ENCODE peak calls at places on chromosomes 13 and 19, in four cellular contexts. I is IMR-90, O is H1, U is H9. E is an unnamed sample. For H3K79me1, the result is how much of the 10 kb centered on the place peaks cover.

GRCh38 chr13:50419896-50420295 is 404.7 kb downstream of the KCNRG start:
- DNase-seq in I (no peak), O (no peak), U (no peak), E (no peak)

GRCh38 chr13:40613192-40613818 is 53.1 kb downstream of the FOXO1 start:
- DNase-seq in U (no peak), O (no peak), I (no peak), E (no peak)

GRCh38 chr19:20472854-20473253 is 92.7 kb downstream of the ZNF737 start:
- DNase-seq in U (no peak), O (no peak), I (no peak), E (no peak)

GRCh38 chr13:59112375-59112774 is 1051.4 kb downstream of the DIAPH3 start:
- DNase-seq in O (no peak), U (no peak), I (peak), E (peak)

GRCh38 chr13:31209819-31210209 is 10.0 kb downstream of the B3GLCT start:
- DNase-seq in I (no peak), O (no peak), U (no peak), E (no peak)

GRCh38 chr13:21511841-21512240 is 52.7 kb upstream of the ZDHHC20 start:
- DNase-seq in U (no peak), O (no peak), I (peak), E (no peak)

GRCh38 chr13:91247768-91248167 is 99.7 kb upstream of the MIR17HG start:
- DNase-seq in U (no peak), O (no peak), I (no peak), E (no peak)

GRCh38 chr13:25911020-25911419 is 140.8 kb downstream of the SHISA2 start:
- DNase-seq in U (peak), I (no peak), O (no peak), E (peak)

GRCh38 chr13:31638577-31638976 is 100.7 kb upstream of the RXFP2 start:
- DNase-seq in I (peak), O (no peak), U (no peak), E (no peak)

DNA sequence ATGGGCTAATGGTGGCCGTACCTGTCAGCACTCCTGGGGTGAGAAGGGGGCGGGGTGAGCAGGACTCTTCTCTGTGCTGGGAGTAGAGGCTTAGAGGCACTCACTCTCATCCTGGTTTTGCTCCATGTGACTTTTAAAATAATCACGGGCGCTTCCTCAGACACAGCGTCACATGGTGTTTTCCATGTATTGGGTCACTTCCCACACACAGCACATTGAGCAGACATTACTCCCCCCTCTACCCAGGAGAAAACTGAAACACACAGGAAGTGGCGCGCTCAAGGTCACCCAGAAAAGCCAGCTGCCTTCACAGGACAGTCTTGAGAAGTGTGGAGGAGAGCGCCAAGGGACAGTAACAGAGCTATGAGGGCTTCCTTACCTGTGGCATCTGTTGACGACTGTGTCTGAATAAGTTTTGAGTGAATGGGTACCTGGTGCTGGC is 23.2 kb downstream of the SPATA13 start:
- DNase-seq in I (no peak), U (no peak), O (no peak), E (no peak)
- H2BK5ac ChIP-seq in I (no peak), U (no peak), O (no peak), E (no peak)

DNA sequence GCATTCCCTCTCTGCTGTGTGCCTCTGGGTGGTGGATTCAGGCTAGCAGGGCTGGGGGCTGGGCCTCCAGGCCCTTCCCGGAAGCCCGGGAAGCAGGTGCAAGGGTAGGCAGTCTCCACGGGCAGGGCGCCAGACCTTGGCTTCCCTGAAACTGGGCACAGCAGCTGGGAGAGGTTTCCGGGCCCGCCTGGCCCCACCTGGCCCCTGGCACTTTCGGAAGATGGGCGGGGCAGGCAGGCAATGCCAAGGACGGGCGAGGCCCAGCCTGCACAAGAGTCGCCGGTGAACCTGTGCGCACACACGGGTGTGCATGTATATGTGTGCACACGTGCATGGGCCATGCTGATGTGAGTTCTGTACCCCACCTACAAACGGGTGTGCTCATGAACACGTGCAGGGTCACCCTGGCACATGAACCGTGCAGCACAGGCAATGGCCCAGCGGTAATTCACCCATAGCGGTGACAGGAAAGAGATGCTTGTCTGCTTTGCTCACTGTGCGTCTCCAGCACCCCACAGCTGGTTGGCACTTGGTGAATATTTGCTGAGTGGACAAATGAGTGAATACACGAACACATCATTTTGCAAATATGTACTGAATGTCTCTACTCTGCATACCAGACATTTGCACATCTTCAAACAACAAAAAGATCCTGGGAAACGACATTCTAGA is 15.3 kb downstream of the GADD45B start:
- DNase-seq in O (no peak), U (no peak), I (peak), E (no peak)
- H3K79me1 ChIP-seq in O (under half), U (under half), I (under half), E (under half)

GRCh38 chr13:94272038-94272437 is 207.4 kb downstream of the DCT start:
- DNase-seq in O (no peak), U (no peak), I (peak), E (no peak)

GRCh38 chr13:94267581-94267980 is 211.9 kb downstream of the DCT start:
- DNase-seq in U (no peak), O (no peak), I (no peak), E (no peak)

GRCh38 chr13:94268661-94269060 is 210.8 kb downstream of the DCT start:
- DNase-seq in O (no peak), U (no peak), I (peak), E (no peak)

DNA sequence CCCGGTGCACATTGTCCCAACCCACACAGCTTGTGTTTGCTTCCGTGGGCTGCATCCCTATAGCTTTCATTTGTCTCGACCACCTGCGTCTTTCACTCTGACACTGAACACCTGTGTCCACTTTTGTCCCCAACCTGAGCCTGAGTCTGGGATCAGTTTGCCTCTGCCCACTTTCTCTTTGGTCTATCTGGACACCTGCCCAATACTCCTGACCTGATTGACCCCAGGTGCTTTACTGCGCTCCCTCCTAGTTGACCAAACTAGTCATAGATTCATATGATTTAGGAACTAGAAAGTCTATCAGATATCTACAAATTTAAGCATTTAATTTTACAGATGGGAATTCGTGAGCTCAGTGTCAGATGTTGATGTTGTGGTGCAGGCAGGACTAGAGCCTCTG is 209.9 kb downstream of the DCT start:
- DNase-seq in U (no peak), I (no peak), O (no peak), E (no peak)
- H4K5ac ChIP-seq in U (no peak), I (no peak), O (no peak), E (no peak)

DNA sequence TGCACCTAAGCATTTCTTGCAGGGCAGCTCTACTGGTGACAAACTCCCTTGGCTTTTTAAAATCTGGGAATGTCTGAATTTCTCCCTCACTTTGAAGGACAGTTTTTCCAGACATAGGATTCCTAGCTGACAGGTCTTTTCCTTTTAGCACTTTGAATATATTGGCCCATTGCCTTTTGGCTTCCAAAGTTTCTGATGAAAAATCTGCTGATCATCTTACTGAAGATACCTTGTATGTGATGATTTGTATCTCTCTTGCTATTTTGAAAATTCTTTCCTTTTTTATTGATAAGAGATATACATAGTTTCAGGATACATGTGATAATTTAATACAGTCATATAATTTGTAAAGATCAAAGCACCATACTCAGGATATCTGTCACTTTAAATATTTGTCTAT is 211.1 kb downstream of the ZIC5 start:
- DNase-seq in I (no peak), O (peak), U (no peak), E (no peak)
- H2BK5ac ChIP-seq in I (no peak), O (no peak), U (no peak), E (no peak)

GRCh38 chr19:5047251-5047935 is 78.5 kb downstream of the KDM4B start:
- DNase-seq in U (no peak), I (no peak), O (no peak), E (no peak)

GRCh38 chr19:5048727-5049553 is 80.0 kb downstream of the KDM4B start:
- DNase-seq in I (peak), O (no peak), U (no peak), E (peak)

GRCh38 chr19:5049561-5049960 is 80.6 kb downstream of the KDM4B start:
- DNase-seq in U (no peak), O (no peak), I (no peak), E (no peak)

GRCh38 chr19:5046339-5047039 is 77.6 kb downstream of the KDM4B start:
- DNase-seq in I (peak), U (no peak), O (no peak), E (no peak)

DNA sequence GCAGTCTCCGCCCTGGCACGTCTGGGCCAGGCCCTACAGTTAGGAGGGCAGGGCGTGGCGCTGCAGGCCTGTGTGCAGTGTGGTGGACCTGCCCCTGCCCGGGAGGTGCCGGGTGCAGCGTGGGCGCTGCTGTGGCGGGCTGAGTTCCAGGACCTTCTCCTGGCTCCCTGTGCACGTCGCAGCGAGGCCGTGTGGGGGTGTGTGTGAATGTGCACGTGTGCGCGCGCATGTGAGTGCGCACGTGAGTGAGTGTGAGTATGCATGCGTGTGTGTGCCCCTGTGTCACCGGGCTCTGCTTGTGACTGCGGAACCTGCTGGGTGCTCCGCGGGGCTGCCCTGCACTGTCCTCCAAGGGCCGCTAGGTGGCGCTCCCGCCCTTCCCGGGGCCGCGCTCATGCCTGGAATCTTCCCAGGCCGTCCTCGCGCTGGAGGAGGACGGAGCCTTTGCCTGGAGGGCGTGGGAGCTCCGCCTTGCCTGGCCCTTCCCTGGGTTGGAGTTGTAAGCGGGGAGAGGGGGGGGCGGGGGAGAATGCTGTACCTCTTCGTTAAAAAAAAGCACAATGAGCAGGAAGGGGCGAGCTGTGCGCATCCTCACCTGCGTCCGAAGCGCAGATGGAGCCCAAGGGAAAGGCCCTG is 79.3 kb downstream of the KDM4B start:
- DNase-seq in O (peak), I (peak), U (peak), E (peak)
- H3K79me1 ChIP-seq in O (under half), I (half or more), U (under half), E (under half)